ENCODE peak calls at places on chromosomes 12 and 14, in eight cellular contexts. Z, N, G, R, U, M, F and H are unnamed samples.

GRCh38 chr12:25801621-25802243 is 156.8 kb upstream of the RASSF8 start:
- DNase-seq in Z (no peak), N (no peak), G (no peak), R (no peak), U (no peak), M (no peak), F (no peak), H (no peak)

GRCh38 chr12:18837025-18837424 is 99.1 kb downstream of the CAPZA3 start:
- DNase-seq in Z (no peak), N (no peak), G (no peak), R (no peak), U (no peak), M (no peak), F (no peak), H (no peak)

GRCh38 chr12:114328292-114328691 is 77.7 kb downstream of the TBX5 start:
- DNase-seq in Z (no peak), N (no peak), G (no peak), R (no peak), U (no peak), M (no peak), F (no peak), H (no peak)

GRCh38 chr14:54550514-54550913 is 16.4 kb upstream of the SAMD4A start:
- DNase-seq in Z (no peak), N (no peak), G (no peak), R (no peak), U (no peak), M (no peak), F (no peak), H (no peak)

GRCh38 chr12:27615331-27615891 is 80.8 kb upstream of the REP15 start:
- DNase-seq in Z (no peak), N (peak), G (no peak), R (no peak), U (no peak), M (no peak), F (no peak), H (no peak)

GRCh38 chr14:75279153-75279738 is 618 bp downstream of the FOS start:
- DNase-seq in Z (no peak), N (peak), G (peak), R (no peak), U (peak), M (peak), F (peak), H (peak)

GRCh38 chr12:62671321-62671720 is 204.7 kb downstream of the MON2 start:
- DNase-seq in Z (no peak), N (no peak), G (no peak), R (no peak), U (no peak), M (no peak), F (no peak), H (no peak)

GRCh38 chr12:20096430-20096829 is 271.9 kb upstream of the PDE3A start:
- DNase-seq in Z (no peak), N (no peak), G (no peak), R (no peak), U (no peak), M (no peak), F (no peak), H (no peak)

GRCh38 chr12:115543269-115543668 is 734.2 kb downstream of the MED13L start:
- DNase-seq in Z (no peak), N (no peak), G (no peak), R (no peak), U (no peak), M (no peak), F (no peak), H (no peak)

GRCh38 chr12:120445911-120446909 is at the start of the genes GATC and TRIAP1:
- DNase-seq in Z (peak), N (peak), G (peak), R (peak), U (peak), M (peak), F (peak), H (peak)

GRCh38 chr14:95319312-95320075 is at the start of gene CLMN:
- DNase-seq in Z (peak), N (peak), G (peak), R (no peak), U (peak), M (no peak), F (peak), H (peak)

GRCh38 chr14:74843653-74844052 is 32.3 kb downstream of the PROX2 start:
- DNase-seq in Z (no peak), N (no peak), G (no peak), R (no peak), U (no peak), M (no peak), F (no peak), H (no peak)

DNA sequence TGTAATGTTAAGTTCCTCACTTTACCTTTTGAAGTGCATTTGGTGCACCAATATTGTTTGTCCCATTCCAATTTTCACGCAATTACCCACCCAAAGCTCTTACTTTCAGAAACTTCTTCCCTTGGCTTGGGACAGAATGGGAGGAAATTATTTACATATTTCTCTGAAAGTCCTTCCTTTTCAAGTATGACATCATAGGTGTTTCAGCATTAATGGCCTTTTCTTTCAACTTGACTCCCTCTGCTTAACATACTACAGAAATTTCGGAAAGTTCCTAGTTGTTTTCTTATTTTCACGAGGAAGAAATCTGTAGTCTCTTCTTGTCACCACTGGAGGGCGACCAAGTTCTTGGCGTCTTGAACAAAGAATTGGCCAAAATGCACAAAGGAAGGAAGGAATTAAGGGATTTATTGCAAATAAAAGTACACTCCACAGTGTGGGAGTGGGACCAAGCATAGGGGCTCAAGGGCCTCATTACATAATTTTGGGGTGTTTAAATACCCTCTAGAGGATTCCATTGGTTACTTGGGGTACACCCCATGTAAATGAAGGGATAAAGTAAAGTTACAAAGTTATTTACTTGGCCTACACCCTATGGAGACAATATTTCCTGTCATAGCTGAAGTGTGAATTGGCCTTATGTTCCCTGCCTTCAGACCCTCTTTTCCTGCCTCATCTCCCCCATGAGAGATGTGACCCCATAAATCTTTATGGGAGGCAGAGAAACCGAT is 70.5 kb downstream of the RPL10L start:
- DNase-seq in Z (peak), N (peak), G (no peak), R (no peak), U (peak), M (no peak), F (no peak), H (no peak)
- TF ChIP-seq CTCF in Z (peak), N (peak), G (peak), R (peak), U (peak), M (no peak), F (no peak), H (peak)

DNA sequence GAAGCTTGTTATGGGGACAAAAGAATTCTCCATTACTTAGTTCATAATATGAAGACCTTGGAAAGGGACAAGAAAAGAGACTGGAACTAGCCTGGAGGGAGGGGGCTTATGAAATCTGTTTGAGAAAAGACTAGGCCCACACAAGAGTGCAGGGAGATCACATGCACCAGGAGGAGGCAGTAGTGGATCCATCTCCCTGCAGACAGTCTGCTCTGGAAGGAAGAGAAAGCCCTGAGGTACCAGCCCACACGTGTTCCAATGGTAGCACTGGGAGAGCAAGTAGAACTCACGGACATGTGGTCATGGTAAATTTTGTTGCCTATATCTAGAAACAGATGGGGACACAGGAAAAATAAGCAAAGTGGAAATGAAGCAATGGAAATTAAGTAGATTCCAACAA is 445.4 kb downstream of the SOX5 start:
- DNase-seq in Z (no peak), N (no peak), G (no peak), R (no peak), U (no peak), M (no peak), F (no peak), H (no peak)
- TF ChIP-seq CTCF in Z (no peak), N (no peak), G (no peak), R (no peak), U (peak), M (no peak), F (no peak), H (no peak)

DNA sequence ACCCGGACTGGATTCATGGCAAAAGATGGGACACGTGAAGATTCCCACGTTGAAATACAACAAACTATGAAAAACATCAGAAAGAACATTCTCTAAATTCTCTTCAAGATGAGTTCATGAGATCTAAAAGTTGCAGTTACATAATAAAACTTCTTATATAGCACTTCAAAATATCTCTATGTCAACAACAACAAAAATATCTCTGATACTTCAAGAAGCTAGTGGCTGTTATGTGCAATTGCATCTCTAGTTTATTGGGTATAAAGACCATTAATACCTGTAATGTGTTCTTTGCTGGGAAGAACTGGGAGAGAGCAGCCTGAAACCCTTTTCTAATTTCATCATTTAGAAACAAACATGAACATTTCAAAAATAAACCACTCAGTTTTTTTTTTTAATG is 69.2 kb upstream of the RGS6 start:
- DNase-seq in Z (no peak), N (no peak), G (no peak), R (no peak), U (no peak), M (no peak), F (no peak), H (no peak)
- TF ChIP-seq CTCF in Z (peak), N (no peak), G (no peak), R (peak), U (no peak), M (peak), F (no peak), H (no peak)

DNA sequence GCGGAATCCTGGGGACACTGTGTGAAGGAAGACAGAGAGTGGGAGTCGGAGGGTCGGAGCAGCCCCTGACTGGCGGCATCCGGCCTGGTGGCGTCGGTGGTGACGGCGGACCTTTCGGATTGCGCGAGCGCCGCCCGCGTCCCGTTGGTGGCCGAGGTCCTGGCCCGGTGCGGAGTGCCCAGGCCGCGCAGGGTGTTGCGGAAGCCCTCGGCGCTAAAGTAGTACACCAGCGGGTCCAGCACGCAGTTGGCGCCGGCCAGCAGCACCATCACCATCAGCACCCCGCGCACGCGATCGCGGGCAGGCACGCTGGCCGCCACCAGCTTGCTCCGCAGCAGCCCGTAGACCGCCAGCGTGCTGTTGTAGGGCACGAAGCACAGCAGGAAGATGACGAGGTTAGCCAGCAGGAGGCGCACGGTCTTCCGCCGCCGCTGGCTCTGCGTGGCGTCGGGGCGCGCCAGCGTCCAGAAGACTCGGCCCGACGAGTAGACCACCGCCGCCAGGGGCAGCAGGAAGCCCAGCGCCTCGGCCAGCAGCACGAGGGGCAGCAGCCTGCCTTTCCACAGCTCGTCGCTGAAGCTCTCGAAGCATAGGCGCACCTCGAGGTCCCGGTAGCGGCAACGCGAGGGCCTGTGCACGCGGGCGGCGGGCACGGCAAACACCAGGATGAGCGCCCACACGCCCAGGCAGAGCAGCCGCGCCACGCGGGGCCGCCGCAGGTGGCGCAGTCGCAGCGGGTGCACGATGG is 13.1 kb upstream of the CHD4 start:
- DNase-seq in Z (peak), N (no peak), G (peak), R (no peak), U (peak), M (peak), F (no peak), H (peak)
- TF ChIP-seq CTCF in Z (peak), N (no peak), G (peak), R (peak), U (peak), M (peak), F (no peak), H (peak)

DNA sequence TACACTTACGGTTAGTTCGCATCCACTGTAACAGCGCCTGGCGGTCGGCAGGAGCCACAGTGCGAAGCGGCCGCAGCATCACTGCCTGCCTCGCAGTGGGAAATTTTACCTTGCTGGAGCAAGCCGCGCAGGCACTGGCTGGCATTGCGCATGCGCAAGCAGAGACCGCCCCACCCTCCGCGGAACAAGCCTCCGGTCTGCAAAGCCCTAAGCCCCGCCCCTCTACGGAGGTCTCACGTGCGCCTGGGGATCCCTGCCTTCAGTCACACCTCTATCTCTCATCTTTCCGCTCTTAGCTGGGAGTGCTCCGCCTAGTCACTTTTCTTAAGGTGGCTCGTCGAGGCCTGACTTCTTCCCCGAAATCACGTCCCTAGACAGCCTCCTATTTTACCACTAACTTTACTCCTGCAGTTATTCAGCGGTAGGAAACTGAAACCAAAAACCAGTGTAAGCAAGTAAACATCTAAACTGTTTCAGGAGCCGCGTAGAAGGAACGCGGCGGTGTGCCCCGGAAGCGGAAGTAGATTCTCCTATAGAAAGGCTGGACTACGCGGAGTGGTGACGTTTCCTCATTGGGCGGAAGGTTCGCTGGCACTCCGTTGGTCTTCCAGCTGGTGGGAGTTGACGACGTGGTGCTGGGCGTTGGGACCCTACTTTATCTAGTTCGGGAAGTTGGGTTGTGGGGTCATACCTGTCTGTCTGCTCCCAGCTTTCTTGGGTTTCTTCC is at the start of gene SRP54:
- DNase-seq in Z (peak), N (peak), G (peak), R (peak), U (peak), M (peak), F (peak), H (peak)
- TF ChIP-seq CTCF in Z (no peak), N (no peak), G (no peak), R (no peak), U (peak), M (no peak), F (no peak), H (no peak)

GRCh38 chr12:124098887-124099286 is 125.9 kb downstream of the ZNF664 start:
- DNase-seq in Z (no peak), N (no peak), G (no peak), R (no peak), U (no peak), M (no peak), F (no peak), H (no peak)

GRCh38 chr12:124096869-124097434 is 123.9 kb downstream of the ZNF664 start:
- DNase-seq in Z (no peak), N (no peak), G (no peak), R (no peak), U (no peak), M (no peak), F (no peak), H (no peak)

GRCh38 chr12:124099661-124100060 is 126.6 kb downstream of the ZNF664 start:
- DNase-seq in Z (no peak), N (no peak), G (no peak), R (no peak), U (no peak), M (no peak), F (no peak), H (no peak)

GRCh38 chr12:124097681-124098080 is 124.7 kb downstream of the ZNF664 start:
- DNase-seq in Z (no peak), N (no peak), G (no peak), R (no peak), U (no peak), M (no peak), F (no peak), H (no peak)

DNA sequence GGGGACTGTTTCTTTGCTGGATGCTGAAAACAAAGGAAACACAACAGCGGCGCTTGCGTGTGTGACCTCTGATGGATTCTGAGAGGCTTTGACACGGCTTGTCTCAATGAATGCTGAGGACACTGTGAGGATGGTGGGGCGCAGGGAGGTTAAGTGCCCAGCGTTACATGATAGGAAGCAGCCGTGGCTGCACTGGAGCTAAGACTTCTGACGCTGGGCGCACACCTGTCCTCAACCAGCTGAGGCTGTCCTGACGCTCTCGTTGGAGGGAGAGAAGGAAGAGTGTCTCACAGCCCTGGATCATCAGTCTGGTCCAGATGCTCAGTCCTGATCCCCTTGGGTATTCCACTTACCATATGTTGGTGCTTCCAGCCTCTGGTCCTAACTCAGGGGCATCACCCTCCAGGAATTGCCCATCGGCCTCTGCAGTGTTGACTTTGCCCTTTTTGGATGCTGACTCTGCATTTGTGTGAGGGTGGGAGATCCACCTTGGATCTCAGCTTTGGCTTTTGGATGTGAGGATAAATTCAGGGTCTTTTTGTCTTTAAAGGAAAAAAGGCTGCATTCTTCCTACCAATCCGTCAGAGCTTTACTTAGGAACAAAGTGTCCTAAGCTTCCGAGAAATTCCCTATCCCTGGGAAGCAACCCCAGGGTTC is 125.2 kb downstream of the ZNF664 start:
- DNase-seq in Z (no peak), N (no peak), G (no peak), R (no peak), U (peak), M (no peak), F (no peak), H (no peak)
- TF ChIP-seq CTCF in Z (no peak), N (no peak), G (no peak), R (no peak), U (no peak), M (no peak), F (no peak), H (no peak)

DNA sequence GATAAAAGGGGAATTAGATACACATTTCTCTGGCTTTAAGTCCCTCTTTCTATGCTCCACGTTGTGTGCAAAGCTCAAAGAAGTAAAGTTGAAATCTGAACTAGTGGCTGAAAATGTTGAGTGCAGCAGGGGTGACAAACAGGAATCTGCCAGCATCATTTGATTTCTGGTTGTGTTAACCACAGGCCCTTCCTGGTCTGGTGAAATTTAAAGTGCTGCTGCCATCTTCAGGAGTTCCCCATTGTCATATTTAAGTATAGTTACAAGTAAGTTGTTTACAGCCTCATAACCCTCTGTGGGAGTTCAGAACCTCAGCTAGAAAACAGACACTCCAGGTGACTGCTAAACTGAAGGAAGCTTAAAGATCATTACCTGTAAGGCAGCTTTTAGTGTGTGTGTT is 90.9 kb upstream of the CCDC196 start:
- DNase-seq in Z (no peak), N (no peak), G (no peak), R (no peak), U (no peak), M (no peak), F (no peak), H (no peak)
- TF ChIP-seq CTCF in Z (no peak), N (no peak), G (no peak), R (no peak), U (peak), M (no peak), F (no peak), H (no peak)